ENCODE peak calls at places on chromosomes 3 and 15, in six cellular contexts. F is H1, R is pancreas, N is H9, M is fibroblast of lung, S is stomach. O is an unnamed sample.

GRCh38 chr3:61936344-61936937 is 375.1 kb downstream of the PTPRG start:
- DNase-seq in N (no peak), R (no peak), S (no peak), F (peak; percentile 73), M (peak; percentile 25), O (no peak)

GRCh38 chr15:34582461-34583357 is 742 bp downstream of the GOLGA8B start:
- DNase-seq in S (peak; percentile 45), F (peak; percentile 61), N (peak; percentile 43), R (peak; percentile 85), M (peak; percentile 17), O (peak; percentile 67)

GRCh38 chr3:182650568-182651128 is 142.7 kb upstream of the ATP11B start:
- DNase-seq in R (no peak), N (no peak), S (no peak), M (no peak), F (no peak), O (no peak)

GRCh38 chr15:47961401-47962090 is 159.2 kb upstream of the SLC24A5 start:
- DNase-seq in F (no peak), S (no peak), M (no peak), N (no peak), R (no peak), O (no peak)

GRCh38 chr15:68057758-68058157 is 3.6 kb downstream of the PIAS1 start:
- DNase-seq in F (no peak), S (no peak), R (no peak), N (no peak), M (no peak), O (no peak)

GRCh38 chr3:16978234-16978920 is 93.6 kb downstream of the PLCL2 start:
- DNase-seq in F (no peak), N (no peak), S (no peak), R (no peak), M (peak; percentile 19), O (no peak)

GRCh38 chr3:32373844-32374243 is 17.8 kb upstream of the CMTM7 start:
- DNase-seq in N (no peak), F (no peak), S (no peak), R (no peak), M (no peak), O (no peak)

GRCh38 chr3:167909443-167910287 is 174.1 kb downstream of the SERPINI1 start:
- DNase-seq in M (no peak), S (no peak), F (no peak), N (no peak), R (no peak), O (no peak)

GRCh38 chr3:25153561-25153960 is 274.5 kb upstream of the RARB start:
- DNase-seq in F (no peak), R (no peak), M (no peak), N (no peak), S (no peak), O (peak; percentile 6)

GRCh38 chr3:52983336-52983807 is 62.5 kb downstream of the SFMBT1 start:
- DNase-seq in M (no peak), F (no peak), S (no peak), N (no peak), R (no peak), O (no peak)

GRCh38 chr15:67824900-67825879 is at the start of gene SKOR1:
- DNase-seq in F (peak; percentile 79), M (peak; percentile 39), N (peak; percentile 80), S (no peak), R (peak; percentile 51), O (no peak)

GRCh38 chr3:158847466-158847849 is 45.6 kb downstream of the MFSD1 start:
- DNase-seq in M (no peak), R (no peak), S (no peak), N (no peak), F (no peak), O (no peak)

GRCh38 chr3:30597131-30597768 is 9.2 kb upstream of the TGFBR2 start:
- DNase-seq in S (no peak), F (no peak), R (no peak), M (peak; percentile 87), N (no peak), O (peak; percentile 44)

GRCh38 chr15:60935130-60935529 is 294.0 kb downstream of the RORA start:
- DNase-seq in M (no peak), S (no peak), F (no peak), N (no peak), R (no peak), O (no peak)

GRCh38 chr15:88622605-88622975 is 1.4 kb downstream of the AEN start:
- DNase-seq in R (no peak), N (no peak), M (no peak), S (no peak), F (no peak), O (no peak)

GRCh38 chr15:57356636-57357035 is 19.7 kb upstream of the CGNL1 start:
- DNase-seq in S (no peak), R (no peak), F (no peak), N (peak; percentile 52), M (no peak), O (peak; percentile 93)

GRCh38 chr15:89462198-89462912 is 34.0 kb downstream of the RHCG start:
- DNase-seq in R (no peak), F (no peak), S (no peak), M (peak; percentile 9), N (no peak), O (no peak)

GRCh38 chr15:42578984-42579537 is 3.7 kb downstream of the STARD9 start:
- DNase-seq in F (no peak), S (no peak), N (no peak), R (no peak), M (no peak), O (no peak)

GRCh38 chr3:196320110-196320509 is 2.1 kb upstream of the DYNLT2B start:
- DNase-seq in M (no peak), S (no peak), R (no peak), N (no peak), F (no peak), O (no peak)

GRCh38 chr15:58387130-58387529 is 44.7 kb upstream of the LIPC start:
- DNase-seq in S (no peak), R (no peak), M (peak; percentile 74), N (no peak), F (no peak), O (no peak)

GRCh38 chr3:142209655-142210054 is 15.7 kb downstream of the GK5 start:
- DNase-seq in F (no peak), M (peak; percentile 88), R (no peak), N (no peak), S (no peak), O (no peak)

GRCh38 chr15:29820802-29821160 is 1.5 kb downstream of the TJP1 start:
- DNase-seq in R (no peak), M (peak; percentile 33), S (no peak), N (no peak), F (no peak), O (no peak)

GRCh38 chr15:40069178-40070165 is 30.5 kb upstream of the SRP14 start:
- DNase-seq in S (peak; percentile 99), F (peak; percentile 82), M (peak; percentile 69), N (peak; percentile 71), R (peak; percentile 100), O (peak; percentile 95)

GRCh38 chr3:48656061-48656840 is 6.4 kb downstream of the CELSR3 start:
- DNase-seq in R (peak; percentile 93), M (peak; percentile 70), S (peak; percentile 78), F (peak; percentile 97), N (peak; percentile 94), O (peak; percentile 48)

GRCh38 chr3:178949896-178950295 is 121.7 kb downstream of the ZMAT3 start:
- DNase-seq in S (no peak), N (no peak), F (no peak), R (no peak), M (no peak), O (no peak)

GRCh38 chr3:65785065-65785645 is 253.6 kb downstream of the MAGI1 start:
- DNase-seq in M (peak; percentile 85), S (no peak), F (no peak), R (no peak), N (no peak), O (peak; percentile 35)

GRCh38 chr3:27758083-27758482 is 36.0 kb upstream of the EOMES start:
- DNase-seq in S (no peak), M (peak; percentile 67), F (no peak), N (no peak), R (no peak), O (no peak)

DNA sequence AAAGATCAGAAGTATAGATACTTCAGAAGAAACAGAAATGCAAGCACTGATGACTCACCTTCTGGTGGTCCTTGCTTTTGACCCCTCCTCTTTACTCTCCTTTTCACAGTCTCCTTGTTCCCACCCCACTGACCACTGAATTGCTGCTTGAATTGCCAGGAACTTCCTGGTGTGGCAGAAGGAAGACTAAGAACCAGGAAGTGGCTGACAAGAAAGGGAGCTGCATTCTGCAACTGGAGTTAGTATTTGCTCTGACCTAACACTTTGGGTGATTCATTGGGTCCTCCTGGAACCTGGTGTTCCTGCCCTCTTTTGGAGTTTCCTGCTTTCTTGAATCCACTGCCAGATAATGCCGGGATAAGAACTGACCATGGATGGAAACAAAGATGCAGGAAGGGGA is 23.0 kb downstream of the KY start:
- DNase-seq in N (peak; percentile 20), R (no peak), F (peak; percentile 32), S (peak; percentile 27), M (no peak), O (no peak)
- H3K27me3 ChIP-seq in N (no peaks in the 10 kb centered on the region), R (no peaks in the 10 kb centered on the region), F (no peaks in the 10 kb centered on the region), S (no peaks in the 10 kb centered on the region), M (no peaks in the 10 kb centered on the region), O (no peaks in the 10 kb centered on the region)

DNA sequence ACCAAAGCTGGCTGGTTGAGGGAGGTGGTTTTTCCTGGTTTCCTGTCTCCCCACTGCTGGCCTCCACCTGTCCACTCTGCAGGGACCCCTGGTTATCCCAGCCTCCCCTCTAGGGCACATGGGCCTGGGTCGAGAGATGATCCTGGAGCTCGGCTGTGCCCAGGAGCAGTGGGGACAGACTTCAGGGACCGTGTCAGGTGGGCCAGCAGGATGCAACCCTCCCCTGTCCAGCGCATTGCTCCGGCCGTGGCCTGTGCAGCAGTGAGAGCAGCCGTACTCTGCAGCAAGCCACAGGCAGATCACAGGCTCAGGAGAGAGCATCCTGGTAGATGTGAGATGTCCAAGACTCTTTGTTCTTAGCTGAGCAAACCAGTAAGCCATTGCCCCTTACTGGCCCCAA is 92.5 kb upstream of the RPL32 start:
- DNase-seq in R (no peak), N (no peak), M (no peak), S (no peak), F (no peak), O (no peak)
- H3K4me1 ChIP-seq in R (peaks cover 13% of the 10 kb centered on the region), N (no peaks in the 10 kb centered on the region), M (peaks cover 6% of the 10 kb centered on the region), S (peaks cover 32% of the 10 kb centered on the region), F (no peaks in the 10 kb centered on the region), O (no peaks in the 10 kb centered on the region)

GRCh38 chr3:13655074-13655913 is 106.4 kb downstream of the FBLN2 start:
- DNase-seq in F (peak; percentile 89), N (peak; percentile 74), M (peak; percentile 32), S (peak; percentile 50), R (no peak), O (no peak)
- H3K27me3 ChIP-seq in F (peaks cover 36% of the 10 kb centered on the region), N (peaks cover 12% of the 10 kb centered on the region), M (no peaks in the 10 kb centered on the region), S (peaks cover 63% of the 10 kb centered on the region), R (peaks cover 4% of the 10 kb centered on the region), O (peaks cover 19% of the 10 kb centered on the region)

DNA sequence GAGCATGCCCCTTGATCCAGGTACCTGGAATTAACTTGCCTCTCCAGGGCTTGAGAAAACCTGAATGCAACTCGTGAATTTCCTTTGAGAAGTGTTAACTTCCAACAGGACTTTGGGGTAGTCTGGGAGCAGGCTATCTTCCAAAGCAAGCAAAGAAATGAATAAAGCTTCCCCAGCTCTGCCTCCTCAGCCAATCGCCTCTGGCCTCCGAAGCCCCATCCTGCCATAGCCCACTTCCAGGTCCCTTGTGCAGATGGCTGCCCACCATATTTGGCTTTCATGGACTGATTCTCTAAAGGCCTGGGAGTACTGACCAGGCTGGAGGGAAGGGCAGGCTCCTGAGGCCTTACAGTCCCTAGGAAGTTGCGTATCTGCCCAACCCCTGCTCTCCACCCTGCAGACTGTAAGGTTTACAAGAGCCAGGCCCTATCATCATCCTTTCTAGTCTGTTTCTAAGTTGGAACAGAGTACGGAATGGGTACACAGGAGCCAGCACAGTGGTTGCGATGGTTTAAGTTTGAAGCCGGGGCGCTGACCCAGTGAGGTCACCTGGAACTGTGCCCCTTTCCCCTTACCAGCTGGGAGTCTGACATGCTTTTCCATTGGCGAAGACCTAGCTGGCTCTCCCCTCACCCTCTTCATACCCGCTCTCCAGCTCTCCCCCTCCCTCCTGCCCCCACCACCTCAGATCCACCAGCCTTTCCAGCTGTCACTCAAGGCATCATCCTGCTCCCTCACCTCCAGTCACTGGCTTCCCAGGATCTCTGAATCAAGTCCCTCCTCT is 1.1 kb upstream of the PML start:
- DNase-seq in S (no peak), N (no peak), M (no peak), R (no peak), F (no peak), O (no peak)
- H3K4me1 ChIP-seq in S (peaks cover 78% of the 10 kb centered on the region), N (no peaks in the 10 kb centered on the region), M (peaks cover 36% of the 10 kb centered on the region), R (peaks cover 9% of the 10 kb centered on the region), F (no peaks in the 10 kb centered on the region), O (peaks cover 65% of the 10 kb centered on the region)